ENCODE peak calls at places on chromosome 22, in seven cellular contexts. D is activated CD4-positive, alpha-beta memory T cell treated with anti-CD3 and anti-CD28 coated beads, Interleukin-2, amount 10 ng/mL, durations not matched to agents 7 days and 5 days; W is astrocyte of the cerebellum; S is NCI-H1417 treated with DMSO at 0.1 percent for 48 hours; J is COR-L47; N is HS-27A; V is stimulated activated CD4-positive, alpha-beta T cell treated with anti-CD3 and anti-CD28 coated beads, TNF-alpha, amount 100 ng/mL, for 24 hours. P is an unnamed sample.

GRCh38 chr22:27474112-27474571 is 327.4 kb downstream of the MN1 start:
- DNase-seq in D (no peak), W (peak), S (no peak), J (no peak), N (no peak), V (no peak), P (no peak)

GRCh38 chr22:39522567-39523300 is 2.4 kb downstream of the ATF4 start:
- DNase-seq in D (no peak), W (no peak), S (no peak), J (no peak), N (no peak), V (no peak), P (no peak)

GRCh38 chr22:39567135-39567946 is 3.2 kb upstream of the CACNA1I start:
- DNase-seq in D (peak), W (no peak), S (no peak), J (no peak), N (no peak), V (peak), P (peak)

GRCh38 chr22:45581549-45582080 is 78.9 kb downstream of the FBLN1 start:
- DNase-seq in D (no peak), W (no peak), S (no peak), J (no peak), N (no peak), V (no peak), P (no peak)

GRCh38 chr22:50299724-50300619 is 7.5 kb downstream of the PLXNB2 start:
- DNase-seq in D (no peak), W (no peak), S (no peak), J (peak), N (no peak), V (no peak), P (no peak)

GRCh38 chr22:44906999-44907644 is 102.7 kb downstream of the PHF21B start:
- DNase-seq in D (no peak), W (no peak), S (no peak), J (no peak), N (no peak), V (no peak), P (no peak)

GRCh38 chr22:45879552-45879949 is 97.4 kb downstream of the WNT7B start:
- DNase-seq in D (no peak), W (no peak), S (no peak), J (no peak), N (no peak), V (no peak), P (no peak)

GRCh38 chr22:21568207-21569075 is 927 bp downstream of the UBE2L3 start:
- DNase-seq in D (peak), W (no peak), S (no peak), J (no peak), N (no peak), V (no peak), P (no peak)

GRCh38 chr22:46086577-46087335 is 63.6 kb upstream of the PPARA start:
- DNase-seq in D (no peak), W (no peak), S (no peak), J (no peak), N (no peak), V (no peak), P (no peak)

GRCh38 chr22:24977370-24978230 is 25.1 kb downstream of the KIAA1671 start:
- DNase-seq in D (no peak), W (no peak), S (no peak), J (no peak), N (no peak), V (no peak), P (no peak)

GRCh38 chr22:35842954-35843353 is 125.3 kb downstream of the APOL5 start:
- DNase-seq in D (no peak), W (no peak), S (no peak), J (peak), N (peak), V (no peak), P (no peak)

GRCh38 chr22:50627452-50627913 is 469 bp downstream of the ARSA start:
- DNase-seq in D (peak), W (no peak), S (no peak), J (no peak), N (no peak), V (no peak), P (no peak)

GRCh38 chr22:24460418-24461089 is 33.2 kb downstream of the ADORA2A start:
- DNase-seq in D (no peak), W (peak), S (no peak), J (no peak), N (no peak), V (no peak), P (no peak)

GRCh38 chr22:29263791-29264216 is 4.0 kb downstream of the RHBDD3 start:
- DNase-seq in D (no peak), W (no peak), S (no peak), J (no peak), N (no peak), V (no peak), P (no peak)

GRCh38 chr22:23245045-23245798 is 64.9 kb downstream of the BCR start:
- DNase-seq in D (no peak), W (peak), S (no peak), J (no peak), N (peak), V (no peak), P (no peak)

GRCh38 chr22:26648011-26648497 is 9.3 kb upstream of the MIAT start:
- DNase-seq in D (peak), W (no peak), S (peak), J (peak), N (no peak), V (no peak), P (peak)

GRCh38 chr22:30253205-30253852 is 6.8 kb upstream of the LIF start:
- DNase-seq in D (no peak), W (no peak), S (no peak), J (peak), N (no peak), V (no peak), P (no peak)

GRCh38 chr22:30573594-30574094 is 821 bp downstream of the GAL3ST1 start:
- DNase-seq in D (no peak), W (no peak), S (no peak), J (no peak), N (no peak), V (no peak), P (no peak)

GRCh38 chr22:36386900-36387663 is 685 bp downstream of the MYH9 start:
- DNase-seq in D (peak), W (no peak), S (no peak), J (no peak), N (no peak), V (peak), P (no peak)

GRCh38 chr22:16845881-16846280 is 20.7 kb upstream of the XKR3 start:
- DNase-seq in D (no peak), W (no peak), S (no peak), J (no peak), N (no peak), V (no peak), P (no peak)

GRCh38 chr22:19942071-19942885 is 660 bp upstream of the TXNRD2 start:
- DNase-seq in D (no peak), W (peak), S (no peak), J (no peak), N (no peak), V (no peak), P (no peak)

GRCh38 chr22:36244522-36245391 is 5.4 kb upstream of the APOL2 start:
- DNase-seq in D (peak), W (peak), S (no peak), J (no peak), N (peak), V (no peak), P (no peak)

GRCh38 chr22:45321827-45322226 is 12.1 kb downstream of the FAM118A start:
- DNase-seq in D (no peak), W (no peak), S (no peak), J (no peak), N (no peak), V (no peak), P (no peak)

GRCh38 chr22:50691521-50691920 is 18.9 kb downstream of the SHANK3 start:
- DNase-seq in D (peak), W (no peak), S (no peak), J (no peak), N (peak), V (no peak), P (peak)

GRCh38 chr22:17786435-17787158 is 12.3 kb upstream of the BID start:
- DNase-seq in D (no peak), W (peak), S (no peak), J (peak), N (no peak), V (no peak), P (no peak)

GRCh38 chr22:46515208-46516111 is 22.0 kb downstream of the CELSR1 start:
- DNase-seq in D (no peak), W (no peak), S (no peak), J (no peak), N (no peak), V (no peak), P (no peak)

GRCh38 chr22:26431151-26431995 is 2.3 kb downstream of the ASPHD2 start:
- DNase-seq in D (no peak), W (no peak), S (no peak), J (no peak), N (no peak), V (no peak), P (peak)

GRCh38 chr22:37806409-37807338 is 1.1 kb upstream of the GCAT start:
- DNase-seq in D (no peak), W (peak), S (no peak), J (no peak), N (no peak), V (no peak), P (no peak)

P was measured in T-helper 1 cell.